ENCODE peak calls at places on chromosomes 5 and 9, in seven cellular contexts. F is H7; H is foreskin melanocyte; V is stimulated activated CD8-positive, alpha-beta memory T cell treated with anti-CD3 and anti-CD28 coated beads, Interleukin-12 subunit alpha, Interleukin-12 subunit beta, amount 100 ng/mL, for 4 hours; G is HT1080; S is NK-92 treated with Interleukin-12 subunit alpha and Interleukin-12 subunit beta, amount 100 ng/mL, for 24 hours; C is ovary. P is an unnamed sample.

GRCh38 chr5:102971693-102972293 is 148.1 kb downstream of the GIN1 start:
- DNase-seq in F (no peak), H (no peak), V (no peak), G (peak), S (no peak), C (no peak), P (no peak)

GRCh38 chr9:115671911-115672310 is 481.7 kb upstream of the PAPPA start:
- DNase-seq in F (no peak), H (no peak), V (no peak), G (peak), S (no peak), C (no peak), P (no peak)

GRCh38 chr5:4862500-4862899 is 277.6 kb upstream of the ADAMTS16 start:
- DNase-seq in F (peak), H (peak), V (no peak), G (peak), S (no peak), C (no peak), P (no peak)

GRCh38 chr9:133274236-133275104 is 531 bp downstream of the ABO start:
- DNase-seq in F (peak), H (no peak), V (no peak), G (no peak), S (no peak), C (peak), P (no peak)

GRCh38 chr9:134735441-134736175 is 94.0 kb downstream of the COL5A1 start:
- DNase-seq in F (no peak), H (no peak), V (no peak), G (no peak), S (no peak), C (peak), P (no peak)

GRCh38 chr5:159525117-159525516 is 194.8 kb upstream of the IL12B start:
- DNase-seq in F (peak), H (no peak), V (no peak), G (no peak), S (no peak), C (no peak), P (no peak)

GRCh38 chr9:137277329-137278041 is at the start of gene TOR4A:
- DNase-seq in F (peak), H (no peak), V (no peak), G (peak), S (no peak), C (peak), P (peak)

GRCh38 chr5:90096415-90097081 is 313.0 kb downstream of the CETN3 start:
- DNase-seq in F (no peak), H (no peak), V (no peak), G (peak), S (no peak), C (no peak), P (no peak)

GRCh38 chr9:135023816-135024405 is 63.6 kb upstream of the OLFM1 start:
- DNase-seq in F (no peak), H (no peak), V (no peak), G (no peak), S (no peak), C (no peak), P (no peak)

GRCh38 chr9:135507104-135508035 is 6.9 kb downstream of the MRPS2 start:
- DNase-seq in F (no peak), H (no peak), V (no peak), G (no peak), S (no peak), C (peak), P (peak)

GRCh38 chr5:138668451-138668850 is 84.8 kb upstream of the CTNNA1 start:
- DNase-seq in F (no peak), H (no peak), V (no peak), G (peak), S (peak), C (no peak), P (no peak)

P was measured in spleen.